ENCODE peak calls at places on chromosomes 6 and 20, in seven cellular contexts. One of them, this sample, is unnamed.

GRCh38 chr6:39892490-39893129 is 41.7 kb downstream of the MOCS1 start:
- DNase-seq in GM12878: peak; percentile 2
- DNase-seq in SK-N-SH: peak; percentile 85
- DNase-seq in K562: peak; percentile 58
- DNase-seq in H1: peak; percentile 83
- DNase-seq in HCT116: peak; percentile 6
- DNase-seq in HepG2: peak; percentile 50
- DNase-seq in this sample: peak; percentile 52

GRCh38 chr20:38256021-38256420 is 4.5 kb downstream of the KIAA1755 start:
- DNase-seq in H1: no peak
- DNase-seq in HepG2: no peak
- DNase-seq in SK-N-SH: no peak
- DNase-seq in GM12878: no peak
- DNase-seq in K562: no peak
- DNase-seq in HCT116: no peak
- DNase-seq in this sample: no peak

GRCh38 chr6:156780117-156780641 is 3.0 kb downstream of the ARID1B start:
- DNase-seq in H1: no peak
- DNase-seq in HCT116: peak; percentile 70
- DNase-seq in GM12878: peak; percentile 71
- DNase-seq in SK-N-SH: peak; percentile 68
- DNase-seq in HepG2: peak; percentile 91
- DNase-seq in K562: peak; percentile 32
- DNase-seq in this sample: peak; percentile 89

GRCh38 chr20:62489186-62489939 is 13.6 kb upstream of the GATA5 start:
- DNase-seq in H1: no peak
- DNase-seq in K562: peak; percentile 63
- DNase-seq in GM12878: no peak
- DNase-seq in SK-N-SH: no peak
- DNase-seq in HCT116: no peak
- DNase-seq in HepG2: no peak
- DNase-seq in this sample: peak; percentile 62

GRCh38 chr20:43955244-43956191 is 40.9 kb downstream of the TOX2 start:
- DNase-seq in K562: no peak
- DNase-seq in GM12878: peak; percentile 73
- DNase-seq in HepG2: no peak
- DNase-seq in SK-N-SH: no peak
- DNase-seq in HCT116: peak; percentile 87
- DNase-seq in H1: no peak
- DNase-seq in this sample: no peak

GRCh38 chr6:166005401-166005845 is 162.2 kb downstream of the TBXT start:
- DNase-seq in HepG2: no peak
- DNase-seq in SK-N-SH: no peak
- DNase-seq in K562: no peak
- DNase-seq in HCT116: no peak
- DNase-seq in H1: no peak
- DNase-seq in GM12878: no peak
- DNase-seq in this sample: no peak

GRCh38 chr6:141199074-141199473 is 933.7 kb upstream of the GJE1 start:
- DNase-seq in HCT116: no peak
- DNase-seq in HepG2: no peak
- DNase-seq in K562: no peak
- DNase-seq in H1: no peak
- DNase-seq in SK-N-SH: no peak
- DNase-seq in GM12878: no peak
- DNase-seq in this sample: no peak

GRCh38 chr6:26183581-26184408 is 96.6 kb downstream of the HFE start:
- DNase-seq in H1: peak; percentile 82
- DNase-seq in SK-N-SH: peak; percentile 71
- DNase-seq in GM12878: peak; percentile 84
- DNase-seq in HepG2: no peak
- DNase-seq in K562: no peak
- DNase-seq in HCT116: no peak
- DNase-seq in this sample: no peak

GRCh38 chr20:31698243-31698802 is 24.3 kb downstream of the BCL2L1 start:
- DNase-seq in K562: no peak
- DNase-seq in SK-N-SH: no peak
- DNase-seq in H1: no peak
- DNase-seq in HCT116: no peak
- DNase-seq in GM12878: no peak
- DNase-seq in HepG2: no peak
- DNase-seq in this sample: no peak

DNA sequence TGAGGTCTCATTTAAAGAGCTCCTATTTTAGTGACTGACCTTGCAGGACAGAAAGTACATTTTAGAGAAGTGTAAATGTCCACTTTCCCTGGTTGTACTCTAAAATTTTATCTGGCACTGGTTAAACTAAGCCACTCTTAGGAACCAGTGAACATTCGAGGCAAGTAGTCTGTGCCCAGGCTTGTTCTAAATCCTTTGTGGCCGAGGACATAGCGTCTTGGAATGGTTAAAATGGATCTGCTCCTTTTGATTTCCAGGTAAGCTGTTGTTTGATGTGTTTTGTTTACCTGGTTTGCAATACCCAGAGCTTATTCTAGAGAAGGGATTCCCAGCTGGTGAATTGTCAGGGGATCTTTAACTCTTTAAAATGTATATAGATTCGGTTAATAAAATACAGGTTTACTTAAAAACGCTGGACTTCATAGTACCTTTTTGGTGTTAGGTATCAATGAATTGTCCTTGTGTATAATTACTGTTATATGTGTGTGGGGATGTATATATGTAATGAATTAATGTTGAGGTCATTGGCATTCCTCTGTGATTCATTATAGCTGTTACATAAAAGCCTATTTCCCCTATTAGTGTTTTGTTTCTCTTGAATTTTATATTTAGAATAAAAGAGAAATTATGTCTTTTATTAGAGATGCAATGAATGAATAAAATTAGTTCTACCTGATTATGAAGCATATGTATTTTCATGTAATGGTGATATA is 15.8 kb downstream of the SNX9 start:
- DNase-seq in K562: no peak
- DNase-seq in H1: no peak
- DNase-seq in SK-N-SH: no peak
- DNase-seq in HepG2: no peak
- DNase-seq in HCT116: no peak
- DNase-seq in GM12878: no peak
- DNase-seq in this sample: no peak
- TF ChIP-seq JUND in K562: no peak
- TF ChIP-seq JUND in H1: no peak
- TF ChIP-seq JUND in SK-N-SH: no peak
- TF ChIP-seq JUND in HepG2: no peak
- TF ChIP-seq JUND in HCT116: no peak
- TF ChIP-seq JUND in GM12878: no peak
- TF ChIP-seq JUND in this sample: no peak

GRCh38 chr6:37690964-37691735 is 6.5 kb downstream of the MDGA1 start:
- DNase-seq in HepG2: no peak
- DNase-seq in K562: no peak
- DNase-seq in HCT116: no peak
- DNase-seq in GM12878: no peak
- DNase-seq in H1: no peak
- DNase-seq in SK-N-SH: no peak
- DNase-seq in this sample: no peak
- TF ChIP-seq JUND in HepG2: no peak
- TF ChIP-seq JUND in K562: no peak
- TF ChIP-seq JUND in HCT116: no peak
- TF ChIP-seq JUND in GM12878: no peak
- TF ChIP-seq JUND in H1: no peak
- TF ChIP-seq JUND in SK-N-SH: no peak
- TF ChIP-seq JUND in this sample: no peak

DNA sequence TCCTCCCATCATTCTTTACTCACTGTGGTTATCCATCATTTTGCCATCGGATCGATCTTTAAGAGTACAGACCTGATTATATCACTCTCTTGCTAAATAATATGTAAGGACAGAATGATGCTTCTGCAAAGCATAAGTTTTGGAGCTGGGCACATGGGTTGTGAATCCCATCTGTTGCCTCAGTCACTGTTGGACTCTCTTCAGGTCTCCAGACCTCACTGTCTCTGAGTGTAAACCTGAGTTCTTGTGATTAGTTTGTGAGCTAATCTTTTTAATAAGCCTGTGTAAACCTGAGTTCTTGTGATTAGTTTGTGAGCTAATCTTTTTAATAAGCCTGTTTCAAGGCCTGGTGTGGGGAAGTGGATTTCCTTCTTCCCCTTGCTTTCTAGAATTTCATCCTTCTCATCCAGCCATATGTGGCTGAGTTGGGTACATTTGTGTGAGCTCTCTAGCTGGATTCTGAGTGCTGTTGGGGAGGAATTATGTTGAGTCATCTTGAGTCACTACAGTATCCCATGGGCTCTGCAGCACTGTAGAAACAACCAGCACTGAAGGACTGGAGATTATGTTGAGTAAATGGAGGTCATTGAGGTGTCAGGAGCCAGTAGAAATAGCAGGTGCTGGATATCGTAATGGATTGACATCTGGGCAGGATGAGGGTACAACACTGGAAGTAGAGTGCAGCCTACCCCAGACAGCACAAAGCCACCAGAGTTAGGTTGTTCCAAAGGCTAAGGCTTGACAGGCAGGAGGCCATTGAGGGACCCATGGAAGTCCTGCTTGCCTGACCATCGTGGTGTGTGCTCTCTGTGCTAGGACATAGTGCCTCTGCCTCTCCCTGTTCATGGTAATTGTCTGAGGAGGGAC is 52.4 kb downstream of the SCAND1 start:
- DNase-seq in HCT116: peak; percentile 23
- DNase-seq in HepG2: peak; percentile 33
- DNase-seq in SK-N-SH: no peak
- DNase-seq in K562: peak; percentile 52
- DNase-seq in GM12878: no peak
- DNase-seq in H1: no peak
- DNase-seq in this sample: no peak
- TF ChIP-seq JUND in HCT116: peak; percentile 43
- TF ChIP-seq JUND in HepG2: no peak
- TF ChIP-seq JUND in SK-N-SH: peak; percentile 86
- TF ChIP-seq JUND in K562: peak; percentile 84
- TF ChIP-seq JUND in GM12878: no peak
- TF ChIP-seq JUND in H1: no peak
- TF ChIP-seq JUND in this sample: no peak

DNA sequence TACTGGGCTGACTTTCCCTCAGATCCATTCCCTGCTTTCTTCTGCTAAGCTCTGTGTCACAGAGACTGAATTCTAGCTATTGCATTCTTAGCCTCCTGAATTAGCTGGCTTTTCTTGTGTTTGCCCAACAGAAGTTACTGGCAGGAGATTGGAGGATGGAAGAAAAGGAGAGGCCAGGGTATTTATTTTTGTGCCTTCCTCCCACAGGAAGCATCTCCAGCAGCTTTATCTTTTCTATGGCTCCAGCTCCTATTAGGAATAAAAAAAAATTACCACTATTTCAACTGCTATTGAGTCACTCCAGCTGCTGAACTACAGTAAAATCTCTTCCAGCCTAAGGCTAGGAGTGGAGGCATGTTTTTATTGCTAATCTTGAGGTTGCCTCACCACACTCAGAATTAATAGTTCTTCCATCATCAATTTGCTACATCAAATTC is 492.4 kb downstream of the RFPL4B start:
- DNase-seq in HCT116: no peak
- DNase-seq in K562: no peak
- DNase-seq in SK-N-SH: no peak
- DNase-seq in HepG2: no peak
- DNase-seq in GM12878: no peak
- DNase-seq in H1: no peak
- DNase-seq in this sample: no peak
- TF ChIP-seq JUND in HCT116: no peak
- TF ChIP-seq JUND in K562: no peak
- TF ChIP-seq JUND in SK-N-SH: no peak
- TF ChIP-seq JUND in HepG2: no peak
- TF ChIP-seq JUND in GM12878: no peak
- TF ChIP-seq JUND in H1: no peak
- TF ChIP-seq JUND in this sample: no peak

GRCh38 chr6:149166324-149166723 is 151.2 kb upstream of the TAB2 start:
- DNase-seq in SK-N-SH: peak; percentile 57
- DNase-seq in H1: no peak
- DNase-seq in HCT116: no peak
- DNase-seq in GM12878: no peak
- DNase-seq in K562: no peak
- DNase-seq in HepG2: no peak
- DNase-seq in this sample: no peak
- TF ChIP-seq JUND in SK-N-SH: peak; percentile 8
- TF ChIP-seq JUND in H1: no peak
- TF ChIP-seq JUND in HCT116: no peak
- TF ChIP-seq JUND in GM12878: no peak
- TF ChIP-seq JUND in K562: no peak
- TF ChIP-seq JUND in HepG2: no peak
- TF ChIP-seq JUND in this sample: no peak

GRCh38 chr6:18166314-18167007 is 11.2 kb downstream of the KDM1B start:
- DNase-seq in GM12878: no peak
- DNase-seq in K562: no peak
- DNase-seq in H1: no peak
- DNase-seq in HepG2: no peak
- DNase-seq in HCT116: no peak
- DNase-seq in SK-N-SH: no peak
- DNase-seq in this sample: no peak

GRCh38 chr6:18160921-18161320 is 5.7 kb downstream of the KDM1B start:
- DNase-seq in GM12878: no peak
- DNase-seq in HCT116: no peak
- DNase-seq in SK-N-SH: no peak
- DNase-seq in H1: no peak
- DNase-seq in K562: no peak
- DNase-seq in HepG2: no peak
- DNase-seq in this sample: no peak

GRCh38 chr6:18165746-18166145 is 10.5 kb downstream of the KDM1B start:
- DNase-seq in SK-N-SH: no peak
- DNase-seq in GM12878: no peak
- DNase-seq in K562: no peak
- DNase-seq in HepG2: no peak
- DNase-seq in H1: no peak
- DNase-seq in HCT116: no peak
- DNase-seq in this sample: no peak

GRCh38 chr6:18162401-18162800 is 7.2 kb downstream of the KDM1B start:
- DNase-seq in H1: no peak
- DNase-seq in K562: no peak
- DNase-seq in SK-N-SH: no peak
- DNase-seq in HCT116: no peak
- DNase-seq in HepG2: no peak
- DNase-seq in GM12878: no peak
- DNase-seq in this sample: no peak

DNA sequence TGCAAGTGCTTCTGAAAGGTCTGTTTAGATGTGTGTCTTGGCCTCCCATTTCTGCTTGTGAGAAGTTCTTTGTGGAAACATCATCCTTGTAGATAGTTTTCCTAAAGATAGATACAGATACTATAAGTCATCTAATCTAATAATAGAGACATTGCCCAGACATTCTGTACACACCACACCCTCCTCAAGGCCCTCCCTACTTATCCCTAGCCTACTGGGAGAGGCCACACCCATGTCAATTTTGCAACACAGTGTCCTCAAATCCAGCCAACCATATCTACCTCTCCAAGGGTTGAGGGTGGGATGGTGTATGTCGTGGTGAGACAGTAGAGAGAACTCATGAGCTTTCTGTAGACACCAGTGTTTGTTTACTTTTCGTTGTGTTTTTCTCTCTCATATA is 6.2 kb downstream of the KDM1B start:
- DNase-seq in HepG2: no peak
- DNase-seq in SK-N-SH: no peak
- DNase-seq in GM12878: no peak
- DNase-seq in HCT116: no peak
- DNase-seq in H1: no peak
- DNase-seq in K562: no peak
- DNase-seq in this sample: no peak
- TF ChIP-seq JUND in HepG2: no peak
- TF ChIP-seq JUND in SK-N-SH: no peak
- TF ChIP-seq JUND in GM12878: no peak
- TF ChIP-seq JUND in HCT116: no peak
- TF ChIP-seq JUND in H1: no peak
- TF ChIP-seq JUND in K562: no peak
- TF ChIP-seq JUND in this sample: no peak

This sample was measured in T47D.